ENCODE peak calls at places on chromosomes 2 and 18, in eight cellular contexts. C, F, J, P, I, Q, H and V are unnamed samples.

GRCh38 chr2:161766334-161766733 is 142.1 kb downstream of the SLC4A10 start:
- DNase-seq in C (no peak), F (no peak), J (no peak), P (no peak), I (no peak), Q (peak; percentile 20), H (peak; percentile 63), V (no peak)

GRCh38 chr18:79896746-79897145 is 54.7 kb downstream of the SLC66A2 start:
- DNase-seq in C (no peak), F (no peak), J (no peak), P (no peak), I (no peak), Q (no peak), H (no peak), V (no peak)

GRCh38 chr2:207792244-207792785 is 22.6 kb upstream of the FZD5 start:
- DNase-seq in C (no peak), F (no peak), J (peak; percentile 40), P (no peak), I (no peak), Q (no peak), H (peak; percentile 78), V (no peak)

GRCh38 chr2:119064567-119064966 is 94.0 kb downstream of the C1QL2 start:
- DNase-seq in C (no peak), F (no peak), J (no peak), P (no peak), I (no peak), Q (no peak), H (no peak), V (no peak)

GRCh38 chr2:96505231-96505889 is at the start of gene NEURL3:
- DNase-seq in C (no peak), F (no peak), J (peak; percentile 40), P (no peak), I (no peak), Q (no peak), H (peak; percentile 85), V (peak; percentile 28)

GRCh38 chr18:60508108-60508507 is 135.5 kb upstream of the MC4R start:
- DNase-seq in C (no peak), F (no peak), J (peak; percentile 31), P (no peak), I (no peak), Q (no peak), H (no peak), V (no peak)

GRCh38 chr2:231528636-231529030 is 1.6 kb downstream of the NMUR1 start:
- DNase-seq in C (no peak), F (no peak), J (no peak), P (no peak), I (no peak), Q (no peak), H (no peak), V (no peak)

GRCh38 chr2:54601339-54601738 is 122.1 kb upstream of the EML6 start:
- DNase-seq in C (no peak), F (no peak), J (no peak), P (no peak), I (no peak), Q (no peak), H (no peak), V (no peak)

GRCh38 chr2:172086349-172087190 is 1.3 kb downstream of the DLX1 start:
- DNase-seq in C (peak; percentile 63), F (peak; percentile 69), J (peak; percentile 54), P (no peak), I (no peak), Q (peak; percentile 44), H (peak; percentile 57), V (no peak)

GRCh38 chr2:109199790-109200189 is 70.8 kb downstream of the SH3RF3 start:
- DNase-seq in C (no peak), F (no peak), J (no peak), P (no peak), I (no peak), Q (no peak), H (no peak), V (no peak)

GRCh38 chr18:26792661-26793060 is 72.8 kb downstream of the AQP4 start:
- DNase-seq in C (no peak), F (no peak), J (no peak), P (no peak), I (no peak), Q (no peak), H (peak; percentile 55), V (no peak)

GRCh38 chr2:129812071-129812470 is 167.4 kb upstream of the RAB6C start:
- DNase-seq in C (no peak), F (no peak), J (no peak), P (peak; percentile 47), I (peak; percentile 55), Q (peak; percentile 85), H (no peak), V (peak; percentile 65)

GRCh38 chr2:182038579-182038978 is 52.9 kb downstream of the PPP1R1C start:
- DNase-seq in C (no peak), F (no peak), J (peak; percentile 72), P (no peak), I (no peak), Q (no peak), H (peak; percentile 82), V (no peak)

GRCh38 chr18:79695269-79695668 is 15.7 kb downstream of the CTDP1 start:
- DNase-seq in C (no peak), F (no peak), J (no peak), P (no peak), I (no peak), Q (no peak), H (no peak), V (no peak)

GRCh38 chr2:241833101-241833937 is 24.3 kb downstream of the NEU4 start:
- DNase-seq in C (no peak), F (no peak), J (no peak), P (no peak), I (no peak), Q (no peak), H (peak; percentile 38), V (no peak)

DNA sequence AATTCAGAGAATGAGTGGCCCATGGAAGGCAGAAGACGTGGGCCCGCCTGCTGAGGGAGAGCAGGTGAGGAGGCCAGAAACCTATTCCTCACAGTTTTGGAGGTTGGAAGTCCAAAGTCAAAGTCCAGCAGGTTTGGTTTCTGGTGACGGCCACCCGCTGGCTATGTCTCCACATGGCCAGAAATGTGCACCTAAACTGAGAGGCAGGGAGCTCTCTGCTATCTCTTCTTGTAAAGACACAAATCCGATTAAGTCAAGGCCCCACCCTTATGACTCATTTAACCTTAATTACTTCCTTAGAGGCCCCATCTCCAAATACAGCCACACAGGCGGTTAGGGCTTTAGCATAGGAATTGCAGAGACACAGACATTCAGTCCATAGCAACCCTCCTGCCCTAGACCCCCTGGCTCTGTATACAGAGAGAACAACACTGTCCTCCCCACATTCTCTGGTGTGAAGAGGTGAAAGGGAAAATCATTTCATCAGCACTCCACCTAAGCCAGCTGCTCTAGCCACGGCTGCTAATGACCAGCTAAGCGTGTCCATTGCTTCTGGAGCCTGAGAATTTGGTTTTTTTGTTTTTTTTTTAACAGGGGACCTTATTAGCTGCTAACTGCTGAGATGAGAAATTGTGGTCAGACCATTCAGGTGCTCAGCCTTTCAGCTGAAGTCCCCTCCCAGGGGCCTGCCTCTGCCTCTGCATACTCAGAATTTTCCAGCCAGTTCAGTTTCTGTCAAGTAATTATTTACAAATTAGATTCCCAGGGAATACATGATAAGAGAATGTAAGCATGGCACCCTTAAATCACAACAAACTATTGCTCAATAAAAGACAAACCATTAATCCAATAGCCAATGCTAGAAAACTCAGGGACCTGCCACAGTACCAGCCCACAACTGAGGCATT is 368.7 kb upstream of the ID2 start:
- DNase-seq in C (no peak), F (no peak), J (peak; percentile 2), P (no peak), I (no peak), Q (peak; percentile 27), H (peak; percentile 74), V (no peak)
- H3K4me1 ChIP-seq in C (peaks cover 68% of the 10 kb centered on the region), F (peaks cover 6% of the 10 kb centered on the region), J (no peaks in the 10 kb centered on the region), P (peaks cover 4% of the 10 kb centered on the region), I (peaks cover 66% of the 10 kb centered on the region), Q (peaks cover 23% of the 10 kb centered on the region), H (peaks cover 24% of the 10 kb centered on the region), V (peaks cover 2% of the 10 kb centered on the region)

GRCh38 chr2:30243231-30243630 is 11.9 kb downstream of the LBH start:
- DNase-seq in C (no peak), F (no peak), J (no peak), P (no peak), I (no peak), Q (no peak), H (no peak), V (no peak)

GRCh38 chr2:30239308-30240161 is 8.2 kb downstream of the LBH start:
- DNase-seq in C (peak; percentile 80), F (peak; percentile 79), J (peak; percentile 63), P (peak; percentile 69), I (peak; percentile 82), Q (peak; percentile 79), H (peak; percentile 69), V (peak; percentile 56)

GRCh38 chr2:30237346-30238142 is 6.2 kb downstream of the LBH start:
- DNase-seq in C (no peak), F (no peak), J (no peak), P (no peak), I (no peak), Q (no peak), H (no peak), V (no peak)

GRCh38 chr2:30238143-30238800 is 6.9 kb downstream of the LBH start:
- DNase-seq in C (no peak), F (no peak), J (no peak), P (no peak), I (no peak), Q (no peak), H (no peak), V (no peak)

GRCh38 chr2:30240162-30240696 is 8.9 kb downstream of the LBH start:
- DNase-seq in C (no peak), F (no peak), J (no peak), P (no peak), I (no peak), Q (no peak), H (no peak), V (no peak)
- H3K4me3 ChIP-seq in C (peak overlapping the region; percentile 22), F (peak overlapping the region; percentile 45), J (no peak overlapping the region), P (no peak overlapping the region), I (peak overlapping the region; percentile 21), Q (no peak overlapping the region), H (no peak overlapping the region), V (no peak overlapping the region)

GRCh38 chr2:86775323-86775722 is 15.4 kb downstream of the CD8A start:
- DNase-seq in C (no peak), F (no peak), J (no peak), P (no peak), I (no peak), Q (no peak), H (no peak), V (no peak)
- H3K36me3 ChIP-seq in C (peaks cover 29% of the 10 kb centered on the region), F (peaks cover 42% of the 10 kb centered on the region), J (peaks cover 50% of the 10 kb centered on the region), P (peaks cover 64% of the 10 kb centered on the region), I (peaks cover 34% of the 10 kb centered on the region), Q (peaks cover 45% of the 10 kb centered on the region), H (peaks cover 4% of the 10 kb centered on the region), V (peaks cover 17% of the 10 kb centered on the region)

GRCh38 chr2:144508162-144508765 is 11.7 kb downstream of the ZEB2 start:
- DNase-seq in C (no peak), F (no peak), J (no peak), P (no peak), I (no peak), Q (no peak), H (no peak), V (no peak)

GRCh38 chr2:144510206-144510991 is 9.5 kb downstream of the ZEB2 start:
- DNase-seq in C (peak; percentile 52), F (no peak), J (no peak), P (no peak), I (peak; percentile 55), Q (no peak), H (no peak), V (no peak)

GRCh38 chr2:144507441-144508161 is 12.3 kb downstream of the ZEB2 start:
- DNase-seq in C (no peak), F (no peak), J (no peak), P (no peak), I (no peak), Q (no peak), H (no peak), V (no peak)

GRCh38 chr2:144509548-144510205 is 10.2 kb downstream of the ZEB2 start:
- DNase-seq in C (no peak), F (no peak), J (no peak), P (no peak), I (no peak), Q (no peak), H (no peak), V (no peak)

GRCh38 chr2:144509001-144509545 is 10.8 kb downstream of the ZEB2 start:
- DNase-seq in C (no peak), F (no peak), J (no peak), P (no peak), I (no peak), Q (no peak), H (no peak), V (no peak)
- H3K4me1 ChIP-seq in C (peaks cover 7% of the 10 kb centered on the region), F (no peaks in the 10 kb centered on the region), J (peaks cover 95% of the 10 kb centered on the region), P (no peaks in the 10 kb centered on the region), I (peaks cover 100% of the 10 kb centered on the region), Q (peaks cover 21% of the 10 kb centered on the region), H (peaks cover 8% of the 10 kb centered on the region), V (peaks cover 6% of the 10 kb centered on the region)